ENCODE peak calls at places on chromosomes 11 and 22, in five cellular contexts. Q is GM12878, F is K562, A is H1, B is HepG2. V is an unnamed sample.

GRCh38 chr11:37076866-37077265 is 478.8 kb upstream of the RAG2 start:
- DNase-seq in Q (no peak), F (no peak), A (no peak), B (no peak), V (no peak)

GRCh38 chr22:43923631-43924548 is at the start of gene PNPLA3:
- DNase-seq in Q (no peak), F (peak), A (peak), B (peak), V (peak)

GRCh38 chr11:71203681-71204080 is 48.7 kb downstream of the SHANK2 start:
- DNase-seq in Q (no peak), F (no peak), A (no peak), B (no peak), V (no peak)

GRCh38 chr11:80379620-80380278 is 938.9 kb upstream of the TENM4 start:
- DNase-seq in Q (no peak), F (no peak), A (no peak), B (no peak), V (no peak)

GRCh38 chr11:61756147-61756451 is 3.7 kb downstream of the MYRF start:
- DNase-seq in Q (no peak), F (no peak), A (no peak), B (no peak), V (no peak)

GRCh38 chr22:41603873-41604332 is 14.3 kb upstream of the PMM1 start:
- DNase-seq in Q (peak), F (peak), A (no peak), B (no peak), V (no peak)

GRCh38 chr22:27032121-27032761 is 374.9 kb downstream of the MIAT start:
- DNase-seq in Q (no peak), F (peak), A (peak), B (no peak), V (peak)

GRCh38 chr22:42990131-42990838 is 24.7 kb downstream of the PACSIN2 start:
- DNase-seq in Q (no peak), F (no peak), A (no peak), B (peak), V (no peak)

GRCh38 chr22:23898006-23898974 is 4.1 kb downstream of the MIF start:
- DNase-seq in Q (no peak), F (no peak), A (no peak), B (no peak), V (no peak)
- TF ChIP-seq USF2 in Q (no peak), F (no peak), A (no peak), B (no peak), V (no peak)

DNA sequence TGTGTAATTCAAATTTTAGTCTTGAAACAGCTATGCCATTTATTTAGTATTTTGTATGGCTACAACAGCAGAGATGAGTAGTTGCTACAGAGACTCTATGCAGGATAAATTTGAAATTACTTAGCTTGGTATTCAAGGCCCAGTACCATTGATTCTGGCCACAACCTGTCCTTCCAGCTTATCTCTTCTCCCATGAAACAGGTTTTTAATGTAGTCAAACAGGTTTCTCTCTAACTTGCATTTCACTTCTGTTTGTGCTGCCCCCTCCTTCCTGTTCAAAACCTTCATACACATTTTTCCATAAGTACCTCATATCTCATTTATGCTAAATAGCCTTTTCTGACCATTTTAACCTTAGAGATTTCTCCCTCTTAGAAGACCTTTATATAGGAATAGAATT is 3.3 kb downstream of the USP47 start:
- DNase-seq in Q (no peak), F (peak), A (no peak), B (no peak), V (no peak)
- TF ChIP-seq YY1 in Q (no peak), F (no peak), A (no peak), B (no peak), V (no peak)

GRCh38 chr11:121349790-121350189 is 57.2 kb downstream of the SC5D start:
- DNase-seq in Q (no peak), F (no peak), A (no peak), B (no peak), V (no peak)

GRCh38 chr11:121354192-121354591 is 61.6 kb downstream of the SC5D start:
- DNase-seq in Q (no peak), F (no peak), A (no peak), B (no peak), V (no peak)

GRCh38 chr11:121350314-121351046 is 57.9 kb downstream of the SC5D start:
- DNase-seq in Q (no peak), F (no peak), A (no peak), B (no peak), V (no peak)

GRCh38 chr11:121351089-121351488 is 58.5 kb downstream of the SC5D start:
- DNase-seq in Q (no peak), F (no peak), A (no peak), B (no peak), V (no peak)

GRCh38 chr11:121352301-121352891 is 59.8 kb downstream of the SC5D start:
- DNase-seq in Q (no peak), F (no peak), A (no peak), B (no peak), V (no peak)
- TF ChIP-seq USF2 in Q (no peak), F (no peak), A (no peak), B (no peak), V (no peak)

GRCh38 chr11:63920126-63920869 is 3.3 kb upstream of the RCOR2 start:
- DNase-seq in Q (no peak), F (no peak), A (peak), B (peak), V (peak)
- TF ChIP-seq YY1 in Q (no peak), F (no peak), A (no peak), B (no peak), V (no peak)

GRCh38 chr11:3127706-3128355 is 37.3 kb downstream of the OSBPL5 start:
- DNase-seq in Q (no peak), F (no peak), A (no peak), B (no peak), V (no peak)
- TF ChIP-seq USF2 in Q (no peak), F (no peak), A (no peak), B (no peak), V (no peak)

V was measured in SK-N-SH.